ENCODE peak calls at places on chromosomes 2 and 18, in four cellular contexts. One of them, this sample, is unnamed.
A peak's percentile ranks its signal among the peaks of the same experiment; 100 is the strongest.

GRCh38 chr2:200447139-200447855 is 62.6 kb downstream of the KCTD18 start:
- DNase-seq in tibial nerve: no peak
- DNase-seq in sigmoid colon: no peak
- DNase-seq in ovary: no peak
- DNase-seq in this sample: no peak

GRCh38 chr2:229910832-229911412 is 10.9 kb downstream of the TRIP12 start:
- DNase-seq in sigmoid colon: no peak
- DNase-seq in tibial nerve: no peak
- DNase-seq in ovary: no peak
- DNase-seq in this sample: no peak

GRCh38 chr18:74806700-74807416 is 209.2 kb downstream of the ZNF407 start:
- DNase-seq in ovary: no peak
- DNase-seq in sigmoid colon: no peak
- DNase-seq in tibial nerve: no peak
- DNase-seq in this sample: no peak

GRCh38 chr18:3596324-3597158 is 146.6 kb downstream of the TGIF1 start:
- DNase-seq in sigmoid colon: peak; percentile 77
- DNase-seq in tibial nerve: peak; percentile 39
- DNase-seq in ovary: no peak
- DNase-seq in this sample: no peak

GRCh38 chr2:122660786-122661634 is 905.6 kb downstream of the TSN start:
- DNase-seq in tibial nerve: no peak
- DNase-seq in sigmoid colon: no peak
- DNase-seq in ovary: no peak
- DNase-seq in this sample: no peak

GRCh38 chr2:60516383-60516811 is 37.1 kb downstream of the BCL11A start:
- DNase-seq in sigmoid colon: peak; percentile 66
- DNase-seq in ovary: no peak
- DNase-seq in tibial nerve: no peak
- DNase-seq in this sample: no peak

GRCh38 chr2:191363267-191363666 is 118.1 kb downstream of the MYO1B start:
- DNase-seq in tibial nerve: no peak
- DNase-seq in ovary: no peak
- DNase-seq in sigmoid colon: no peak
- DNase-seq in this sample: no peak

GRCh38 chr18:39571511-39571910 is 2005.9 kb upstream of the CELF4 start:
- DNase-seq in tibial nerve: no peak
- DNase-seq in ovary: no peak
- DNase-seq in sigmoid colon: no peak
- DNase-seq in this sample: no peak

GRCh38 chr2:85516649-85517389 is 22.1 kb upstream of the MAT2A start:
- DNase-seq in sigmoid colon: no peak
- DNase-seq in tibial nerve: no peak
- DNase-seq in ovary: no peak
- DNase-seq in this sample: peak; percentile 18

GRCh38 chr2:228675042-228675441 is 493.6 kb upstream of the SPHKAP start:
- DNase-seq in tibial nerve: no peak
- DNase-seq in sigmoid colon: peak; percentile 79
- DNase-seq in ovary: no peak
- DNase-seq in this sample: no peak

GRCh38 chr2:218883491-218884490 is 3.1 kb downstream of the WNT10A start:
- DNase-seq in sigmoid colon: no peak
- DNase-seq in tibial nerve: no peak
- DNase-seq in ovary: no peak
- DNase-seq in this sample: no peak

GRCh38 chr2:226017107-226017506 is 617.6 kb downstream of the NYAP2 start:
- DNase-seq in tibial nerve: no peak
- DNase-seq in ovary: no peak
- DNase-seq in sigmoid colon: no peak
- DNase-seq in this sample: no peak

GRCh38 chr2:133633851-133634250 is 65.6 kb upstream of the NCKAP5 start:
- DNase-seq in tibial nerve: no peak
- DNase-seq in sigmoid colon: no peak
- DNase-seq in ovary: no peak
- DNase-seq in this sample: no peak

GRCh38 chr18:23617412-23618009 is 31.2 kb upstream of the NPC1 start:
- DNase-seq in tibial nerve: no peak
- DNase-seq in ovary: no peak
- DNase-seq in sigmoid colon: no peak
- DNase-seq in this sample: no peak

GRCh38 chr2:230209422-230210051 is 10.2 kb downstream of the SP110 start:
- DNase-seq in tibial nerve: no peak
- DNase-seq in sigmoid colon: no peak
- DNase-seq in ovary: no peak
- DNase-seq in this sample: no peak

GRCh38 chr2:4914551-4914950 is 777.6 kb upstream of the SOX11 start:
- DNase-seq in tibial nerve: no peak
- DNase-seq in sigmoid colon: no peak
- DNase-seq in ovary: no peak
- DNase-seq in this sample: no peak

GRCh38 chr2:236238756-236239155 is 25.4 kb downstream of the ASB18 start:
- DNase-seq in sigmoid colon: no peak
- DNase-seq in ovary: no peak
- DNase-seq in tibial nerve: no peak
- DNase-seq in this sample: no peak

GRCh38 chr2:4588606-4589005 is 885.2 kb downstream of the DCDC2C start:
- DNase-seq in sigmoid colon: no peak
- DNase-seq in tibial nerve: no peak
- DNase-seq in ovary: no peak
- DNase-seq in this sample: no peak

GRCh38 chr2:57542081-57542480 is 504.5 kb upstream of the VRK2 start:
- DNase-seq in sigmoid colon: no peak
- DNase-seq in ovary: no peak
- DNase-seq in tibial nerve: no peak
- DNase-seq in this sample: no peak

GRCh38 chr2:142286618-142287017 is 155.8 kb upstream of the LRP1B start:
- DNase-seq in sigmoid colon: no peak
- DNase-seq in tibial nerve: no peak
- DNase-seq in ovary: no peak
- DNase-seq in this sample: no peak

GRCh38 chr2:209334188-209335017 is 89.4 kb upstream of the MAP2 start:
- DNase-seq in tibial nerve: no peak
- DNase-seq in ovary: peak; percentile 18
- DNase-seq in sigmoid colon: no peak
- DNase-seq in this sample: no peak

GRCh38 chr2:25201265-25201664 is 32.9 kb upstream of the POMC start:
- DNase-seq in sigmoid colon: no peak
- DNase-seq in tibial nerve: no peak
- DNase-seq in ovary: no peak
- DNase-seq in this sample: no peak

GRCh38 chr2:106107509-106108131 is 86.5 kb downstream of the UXS1 start:
- DNase-seq in sigmoid colon: no peak
- DNase-seq in tibial nerve: no peak
- DNase-seq in ovary: no peak
- DNase-seq in this sample: no peak

GRCh38 chr2:168194784-168195522 is 52.4 kb downstream of the STK39 start:
- DNase-seq in tibial nerve: no peak
- DNase-seq in sigmoid colon: no peak
- DNase-seq in ovary: no peak
- DNase-seq in this sample: no peak

GRCh38 chr2:40103163-40103562 is 324.1 kb upstream of the THUMPD2 start:
- DNase-seq in ovary: no peak
- DNase-seq in tibial nerve: no peak
- DNase-seq in sigmoid colon: no peak
- DNase-seq in this sample: no peak
- TF ChIP-seq EP300 in ovary: no peak
- TF ChIP-seq EP300 in tibial nerve: no peak
- TF ChIP-seq EP300 in sigmoid colon: no peak
- TF ChIP-seq EP300 in this sample: no peak

GRCh38 chr2:100945930-100946607 is 56.0 kb upstream of the RPL31 start:
- DNase-seq in tibial nerve: no peak
- DNase-seq in sigmoid colon: no peak
- DNase-seq in ovary: no peak
- DNase-seq in this sample: no peak
- TF ChIP-seq POLR2A in tibial nerve: no peak
- TF ChIP-seq POLR2A in sigmoid colon: no peak
- TF ChIP-seq POLR2A in ovary: no peak
- TF ChIP-seq POLR2A in this sample: no peak

DNA sequence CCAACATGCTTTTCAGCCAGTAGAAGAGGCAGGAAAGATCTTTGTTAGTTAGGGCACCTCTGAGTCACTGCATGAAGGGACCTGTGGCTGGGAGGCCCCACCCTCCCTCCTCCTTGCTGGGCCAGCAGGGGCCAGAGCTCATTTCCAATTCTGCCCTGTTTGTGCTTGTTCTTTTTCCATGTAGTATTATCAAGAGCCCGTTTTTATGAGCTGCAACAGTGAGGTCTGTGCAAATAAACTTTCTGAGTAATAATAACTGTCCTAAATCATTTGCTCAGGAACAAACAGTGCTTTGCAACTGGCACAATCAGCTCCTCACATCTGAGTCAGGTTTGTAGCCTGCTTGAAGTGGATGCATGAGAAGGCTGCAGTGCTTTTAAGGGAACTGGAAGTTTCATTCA is 128.0 kb downstream of the ARL4C start:
- DNase-seq in tibial nerve: peak; percentile 30
- DNase-seq in sigmoid colon: peak; percentile 92
- DNase-seq in ovary: no peak
- DNase-seq in this sample: no peak
- TF ChIP-seq EP300 in tibial nerve: peak; percentile 72
- TF ChIP-seq EP300 in sigmoid colon: peak; percentile 82
- TF ChIP-seq EP300 in ovary: no peak
- TF ChIP-seq EP300 in this sample: no peak

GRCh38 chr2:121334581-121335293 is 49.7 kb upstream of the TFCP2L1 start:
- DNase-seq in ovary: no peak
- DNase-seq in sigmoid colon: peak; percentile 47
- DNase-seq in tibial nerve: no peak
- DNase-seq in this sample: peak; percentile 67

GRCh38 chr2:121338281-121338680 is 53.3 kb upstream of the TFCP2L1 start:
- DNase-seq in tibial nerve: no peak
- DNase-seq in sigmoid colon: peak; percentile 35
- DNase-seq in ovary: no peak
- DNase-seq in this sample: no peak

GRCh38 chr2:121333834-121334558 is 49.0 kb upstream of the TFCP2L1 start:
- DNase-seq in ovary: no peak
- DNase-seq in sigmoid colon: peak; percentile 40
- DNase-seq in tibial nerve: no peak
- DNase-seq in this sample: no peak

GRCh38 chr2:121335294-121336290 is 50.6 kb upstream of the TFCP2L1 start:
- DNase-seq in tibial nerve: no peak
- DNase-seq in sigmoid colon: peak; percentile 57
- DNase-seq in ovary: no peak
- DNase-seq in this sample: no peak

GRCh38 chr2:121336528-121337294 is 51.7 kb upstream of the TFCP2L1 start:
- DNase-seq in tibial nerve: no peak
- DNase-seq in sigmoid colon: peak; percentile 33
- DNase-seq in ovary: no peak
- DNase-seq in this sample: no peak
- TF ChIP-seq POLR2A in tibial nerve: no peak
- TF ChIP-seq POLR2A in sigmoid colon: no peak
- TF ChIP-seq POLR2A in ovary: no peak
- TF ChIP-seq POLR2A in this sample: no peak

DNA sequence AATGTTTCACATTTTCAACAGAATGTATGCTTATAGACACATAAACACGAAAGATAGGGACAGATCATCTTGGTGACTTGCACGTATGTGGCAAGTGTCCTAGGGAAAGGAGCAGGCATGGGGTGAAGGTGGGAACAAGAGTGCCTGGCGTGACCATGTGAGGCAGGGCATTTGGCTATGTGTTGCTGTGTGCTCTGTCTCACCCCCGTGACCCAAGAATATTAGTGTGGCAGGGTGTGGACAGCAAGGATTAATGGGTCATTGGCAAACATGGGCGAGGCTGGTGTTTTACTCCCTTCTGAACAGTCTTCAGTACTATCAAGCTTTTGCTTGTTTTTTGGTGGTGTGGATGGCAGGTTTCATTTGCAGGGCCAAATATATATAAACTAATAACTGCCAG is 1.3 kb upstream of the VWA3B start:
- DNase-seq in tibial nerve: no peak
- DNase-seq in sigmoid colon: no peak
- DNase-seq in ovary: no peak
- DNase-seq in this sample: no peak
- TF ChIP-seq EP300 in tibial nerve: no peak
- TF ChIP-seq EP300 in sigmoid colon: no peak
- TF ChIP-seq EP300 in ovary: no peak
- TF ChIP-seq EP300 in this sample: no peak

GRCh38 chr2:170845343-170845742 is 28.7 kb downstream of the GAD1 start:
- DNase-seq in ovary: no peak
- DNase-seq in sigmoid colon: no peak
- DNase-seq in tibial nerve: no peak
- DNase-seq in this sample: no peak
- TF ChIP-seq POLR2A in ovary: no peak
- TF ChIP-seq POLR2A in sigmoid colon: no peak
- TF ChIP-seq POLR2A in tibial nerve: no peak
- TF ChIP-seq POLR2A in this sample: no peak

GRCh38 chr2:110737783-110738182 is 5.4 kb downstream of the ACOXL start:
- DNase-seq in sigmoid colon: no peak
- DNase-seq in ovary: no peak
- DNase-seq in tibial nerve: no peak
- DNase-seq in this sample: no peak

GRCh38 chr2:110732422-110733413 is at the start of gene ACOXL:
- DNase-seq in ovary: no peak
- DNase-seq in sigmoid colon: no peak
- DNase-seq in tibial nerve: no peak
- DNase-seq in this sample: no peak

GRCh38 chr2:110731064-110731463 is 1.3 kb upstream of the ACOXL start:
- DNase-seq in tibial nerve: no peak
- DNase-seq in ovary: no peak
- DNase-seq in sigmoid colon: no peak
- DNase-seq in this sample: no peak

GRCh38 chr2:110740747-110741349 is 8.5 kb downstream of the ACOXL start:
- DNase-seq in ovary: no peak
- DNase-seq in tibial nerve: no peak
- DNase-seq in sigmoid colon: no peak
- DNase-seq in this sample: no peak

DNA sequence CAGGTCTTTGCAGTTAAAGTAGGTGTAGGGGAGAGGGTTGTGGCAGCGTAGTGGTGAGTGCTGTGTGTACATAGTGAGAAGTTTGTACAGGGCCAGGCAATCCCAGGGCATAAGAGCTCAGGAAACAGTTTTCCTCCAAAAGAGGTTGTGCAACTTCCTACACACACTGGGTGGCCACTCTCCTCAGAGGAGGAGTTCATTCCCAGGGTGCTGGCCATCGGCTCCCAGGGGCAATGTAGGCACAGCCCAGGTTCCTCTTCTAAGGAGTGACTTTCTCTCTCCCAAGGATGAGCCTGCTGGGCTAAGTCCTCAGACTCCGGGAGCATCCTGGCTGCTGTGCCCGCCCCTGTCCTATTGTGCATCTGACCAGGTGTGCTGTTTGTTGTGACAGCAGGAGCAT is 3.0 kb downstream of the ACOXL start:
- DNase-seq in tibial nerve: no peak
- DNase-seq in sigmoid colon: no peak
- DNase-seq in ovary: no peak
- DNase-seq in this sample: no peak
- TF ChIP-seq EP300 in tibial nerve: no peak
- TF ChIP-seq EP300 in sigmoid colon: no peak
- TF ChIP-seq EP300 in ovary: no peak
- TF ChIP-seq EP300 in this sample: no peak